ENCODE peak calls at places on chromosomes 12 and 14, in ten cellular contexts. M is uterus, U is transverse colon, T is spleen, F is lower lobe of right lung, L is thyroid gland, G is Peyer's patch, H is adrenal gland, C is suprapubic skin, K is AG04450. B is an unnamed sample.

GRCh38 chr12:53058674-53059433 is 9.0 kb downstream of the TNS2 start:
- DNase-seq in M (no peak), U (no peak), T (peak), F (peak), L (no peak), G (no peak), H (no peak), C (peak), K (no peak), B (no peak)

GRCh38 chr12:90010089-90010488 is 301.5 kb upstream of the ATP2B1 start:
- DNase-seq in M (no peak), U (no peak), T (no peak), F (no peak), L (no peak), G (no peak), H (no peak), C (no peak), K (no peak), B (no peak)

GRCh38 chr12:76244298-76244697 is 103.9 kb downstream of the BBS10 start:
- DNase-seq in M (no peak), U (no peak), T (no peak), F (no peak), L (no peak), G (no peak), H (no peak), C (no peak), K (no peak), B (no peak)

GRCh38 chr14:68359862-68360552 is 432.9 kb downstream of the ZFP36L1 start:
- DNase-seq in M (peak), U (peak), T (no peak), F (peak), L (peak), G (no peak), H (no peak), C (no peak), K (no peak), B (no peak)

GRCh38 chr12:107468182-107468581 is 217.4 kb upstream of the PWP1 start:
- DNase-seq in M (no peak), U (no peak), T (peak), F (no peak), L (peak), G (no peak), H (peak), C (no peak), K (no peak), B (no peak)

GRCh38 chr14:38125484-38125912 is 82.2 kb upstream of the SSTR1 start:
- DNase-seq in M (no peak), U (no peak), T (peak), F (no peak), L (peak), G (no peak), H (no peak), C (no peak), K (no peak), B (no peak)

GRCh38 chr12:84601483-84601882 is 311.1 kb downstream of the SLC6A15 start:
- DNase-seq in M (no peak), U (no peak), T (no peak), F (no peak), L (no peak), G (no peak), H (no peak), C (no peak), K (no peak), B (no peak)

GRCh38 chr12:121038861-121039654 is at the start of gene OASL:
- DNase-seq in M (no peak), U (peak), T (peak), F (peak), L (peak), G (peak), H (no peak), C (no peak), K (no peak), B (peak)

GRCh38 chr14:103480595-103480994 is 42.0 kb downstream of the CKB start:
- DNase-seq in M (no peak), U (no peak), T (no peak), F (no peak), L (no peak), G (no peak), H (no peak), C (no peak), K (no peak), B (no peak)

GRCh38 chr12:46401703-46402102 is 29.1 kb upstream of the SLC38A2 start:
- DNase-seq in M (peak), U (peak), T (no peak), F (no peak), L (no peak), G (no peak), H (no peak), C (no peak), K (no peak), B (no peak)

DNA sequence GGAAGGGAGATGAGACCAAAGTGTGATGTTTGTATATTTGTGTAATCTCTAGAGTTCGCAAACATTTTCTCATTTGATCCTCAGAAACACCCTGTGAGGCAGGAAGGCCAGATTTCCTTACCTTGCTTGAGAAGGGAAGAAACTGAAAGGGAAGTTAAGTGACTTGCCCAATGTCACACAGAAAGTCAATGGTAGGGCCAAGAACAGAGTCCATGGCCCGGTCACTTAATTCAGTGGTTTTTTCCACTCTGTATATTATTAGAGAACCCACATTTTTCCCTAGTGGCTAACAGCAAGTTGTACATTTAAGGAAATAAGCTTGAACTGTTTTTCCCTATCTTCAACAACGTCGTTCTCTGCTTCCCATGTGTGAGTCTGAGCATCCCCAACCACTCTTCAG is 25.6 kb upstream of the CHPT1 start:
- DNase-seq in M (no peak), U (no peak), T (no peak), F (no peak), L (no peak), G (no peak), H (no peak), C (no peak), K (no peak), B (no peak)
- H3K4me3 ChIP-seq in M (no peak), U (no peak), T (no peak), F (no peak), L (no peak), G (no peak), H (no peak), C (no peak), K (no peak), B (no peak)

GRCh38 chr12:65278576-65279386 is at the start of gene MSRB3:
- DNase-seq in M (peak), U (peak), T (peak), F (peak), L (peak), G (no peak), H (peak), C (peak), K (peak), B (peak)
- TF ChIP-seq CTCF in M (no peak), U (no peak), T (no peak), F (peak), L (no peak), G (no peak), H (no peak), C (no peak), K (no peak), B (no peak)

GRCh38 chr14:23409966-23410635 is 2.0 kb upstream of the MYH6 start:
- DNase-seq in M (no peak), U (no peak), T (no peak), F (no peak), L (no peak), G (no peak), H (no peak), C (no peak), K (no peak), B (no peak)
- H3K4me3 ChIP-seq in M (no peak), U (no peak), T (no peak), F (no peak), L (no peak), G (no peak), H (no peak), C (no peak), K (no peak), B (no peak)

DNA sequence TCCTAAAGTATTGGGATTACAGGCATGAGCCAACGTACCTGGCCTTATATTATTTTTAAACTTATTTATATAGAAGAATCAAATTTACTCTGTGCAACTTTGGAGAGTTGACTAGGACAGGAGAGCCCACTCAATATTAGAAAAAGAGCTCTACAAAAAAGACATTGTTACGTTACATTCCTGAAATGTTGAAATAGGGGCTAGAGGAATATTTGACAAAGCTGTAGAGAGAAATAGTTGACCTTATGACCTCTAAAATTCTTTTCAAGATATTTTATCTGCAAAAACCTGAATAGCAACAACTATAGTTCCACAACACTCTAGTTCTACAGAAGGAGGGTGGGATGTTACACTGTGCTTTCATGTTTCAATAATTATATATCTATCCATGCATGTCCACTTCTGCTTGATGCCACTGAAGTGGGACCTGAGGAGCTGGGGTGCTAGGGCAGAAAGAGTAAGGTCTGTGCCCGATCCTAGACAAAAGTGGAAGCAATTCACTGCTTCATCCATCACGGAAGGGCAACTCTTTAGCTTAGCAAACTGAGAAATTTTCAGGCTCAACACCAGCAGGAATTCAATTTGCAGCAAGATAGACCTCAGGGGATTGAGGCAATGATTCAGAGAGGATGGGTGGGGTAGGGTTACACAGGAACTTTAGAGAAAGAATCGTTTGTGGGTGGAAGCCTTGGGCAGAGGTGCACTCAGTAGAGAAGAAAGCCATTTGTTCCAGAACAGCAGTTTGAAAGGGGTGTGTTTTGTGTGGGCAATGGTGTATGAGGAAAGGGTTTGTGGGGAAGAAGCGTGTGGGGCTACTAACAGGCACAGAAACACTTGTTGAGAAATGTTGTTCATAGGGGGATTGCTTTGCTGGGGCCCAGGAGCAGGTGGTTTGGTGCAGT is 16.0 kb upstream of the RNASE10 start:
- DNase-seq in M (no peak), U (no peak), T (no peak), F (no peak), L (no peak), G (no peak), H (no peak), C (no peak), K (no peak), B (no peak)
- TF ChIP-seq CTCF in M (no peak), U (no peak), T (no peak), F (no peak), L (no peak), G (no peak), H (no peak), C (no peak), K (no peak), B (no peak)

DNA sequence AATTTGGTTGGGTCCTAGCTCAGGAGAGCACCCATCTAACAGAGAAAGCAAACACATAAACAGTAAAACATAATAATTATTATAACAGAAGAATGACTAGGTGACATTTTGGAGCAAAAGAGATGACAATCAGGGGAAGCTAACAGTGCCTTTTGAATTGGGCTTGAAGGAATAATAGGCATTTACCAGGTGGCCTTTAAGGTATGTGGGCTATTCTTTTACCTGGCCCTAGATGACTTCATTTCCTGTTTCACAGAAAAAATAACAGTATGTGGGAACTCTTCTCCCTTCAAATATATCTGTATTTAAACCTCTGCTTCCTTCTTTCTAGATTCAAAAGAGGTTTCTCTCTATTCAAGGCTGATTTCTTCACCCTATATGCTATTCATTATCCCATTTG is 3.8 kb downstream of the IRAK4 start:
- DNase-seq in M (no peak), U (no peak), T (no peak), F (no peak), L (no peak), G (no peak), H (no peak), C (no peak), K (no peak), B (no peak)
- H3K4me3 ChIP-seq in M (no peak), U (no peak), T (no peak), F (no peak), L (no peak), G (no peak), H (no peak), C (no peak), K (no peak), B (no peak)

DNA sequence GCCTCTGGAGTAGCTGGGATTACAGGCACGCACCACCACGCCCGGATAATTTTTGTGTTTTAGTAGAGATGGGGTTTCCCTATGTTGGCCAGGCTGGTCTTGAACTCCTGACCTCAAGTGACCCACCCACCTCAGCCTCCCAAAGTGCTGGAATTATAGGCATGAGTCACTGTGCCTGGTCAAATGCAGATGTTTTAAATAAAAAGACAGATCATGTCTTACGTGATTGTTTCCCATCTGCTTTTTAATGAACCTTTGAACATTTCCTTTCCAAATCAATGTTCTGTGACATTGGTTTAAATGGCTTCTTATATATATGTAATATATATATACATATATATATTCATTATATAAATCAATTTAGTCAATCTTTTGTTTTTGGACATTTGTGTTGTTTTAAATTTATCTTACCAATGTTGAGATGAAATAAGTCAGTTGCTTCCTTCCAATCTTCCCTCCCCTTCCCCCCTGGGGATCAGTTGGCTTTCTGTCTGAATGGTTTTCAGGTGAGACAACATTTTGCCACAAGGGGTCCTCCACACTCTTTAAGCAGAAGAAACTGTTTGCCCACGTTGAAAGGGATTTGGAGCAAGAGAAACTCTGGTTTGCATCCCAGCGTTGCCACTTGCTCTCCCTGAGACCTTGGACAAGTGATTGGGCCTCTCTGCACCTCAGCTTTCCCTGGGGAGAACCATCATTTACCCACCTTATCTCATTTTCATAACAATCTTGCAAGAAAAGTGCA is 47.6 kb upstream of the RBM19 start:
- DNase-seq in M (no peak), U (no peak), T (no peak), F (no peak), L (no peak), G (no peak), H (no peak), C (no peak), K (peak), B (peak)
- TF ChIP-seq CTCF in M (no peak), U (no peak), T (no peak), F (no peak), L (no peak), G (no peak), H (no peak), C (no peak), K (peak), B (peak)

DNA sequence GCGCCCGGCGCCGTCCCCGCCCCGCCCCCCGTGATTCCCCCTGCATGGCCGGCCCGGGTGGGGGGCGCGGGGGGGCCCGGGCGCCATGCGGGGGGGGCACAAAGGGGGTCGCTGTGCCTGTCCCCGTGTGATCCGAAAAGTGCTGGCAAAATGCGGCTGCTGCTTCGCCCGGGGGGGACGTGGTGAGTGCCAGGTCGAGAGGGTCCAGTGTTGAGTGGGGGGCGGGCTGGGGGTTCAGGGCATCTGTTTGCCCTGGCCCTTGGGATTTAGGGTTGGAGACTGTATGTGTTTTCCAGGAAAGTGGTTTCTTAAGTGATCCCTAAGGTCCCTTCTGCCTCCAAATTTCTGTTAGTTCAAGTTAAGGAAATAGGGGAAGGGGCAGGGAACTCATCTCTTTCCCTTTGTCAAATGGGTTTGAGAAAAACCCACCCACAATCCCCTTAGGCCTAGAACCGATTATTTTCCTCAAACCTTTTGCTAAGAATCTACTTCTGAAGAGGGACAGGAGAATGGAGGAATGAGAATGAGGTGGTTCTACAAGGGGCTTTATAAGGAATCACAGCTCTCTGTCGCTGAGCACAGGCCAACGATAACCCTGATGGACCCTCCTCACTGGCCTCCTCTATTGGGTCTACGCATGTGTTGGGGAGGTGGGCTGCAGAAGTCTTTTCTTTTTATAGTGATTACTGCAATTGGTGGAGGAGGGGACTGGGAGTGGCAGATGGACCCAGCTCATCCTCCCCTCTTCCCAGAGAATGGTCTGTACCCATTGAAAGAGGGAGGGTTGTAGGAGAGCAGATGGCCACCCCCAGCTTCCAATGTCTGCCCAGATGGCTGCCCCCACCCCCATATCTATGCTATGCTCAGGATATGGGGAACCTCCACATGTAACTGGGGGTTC is 825 bp downstream of the ARHGEF25 start:
- DNase-seq in M (peak), U (no peak), T (no peak), F (no peak), L (no peak), G (no peak), H (no peak), C (no peak), K (no peak), B (no peak)
- H3K4me3 ChIP-seq in M (peak), U (peak), T (peak), F (peak), L (peak), G (peak), H (no peak), C (peak), K (peak), B (peak)

DNA sequence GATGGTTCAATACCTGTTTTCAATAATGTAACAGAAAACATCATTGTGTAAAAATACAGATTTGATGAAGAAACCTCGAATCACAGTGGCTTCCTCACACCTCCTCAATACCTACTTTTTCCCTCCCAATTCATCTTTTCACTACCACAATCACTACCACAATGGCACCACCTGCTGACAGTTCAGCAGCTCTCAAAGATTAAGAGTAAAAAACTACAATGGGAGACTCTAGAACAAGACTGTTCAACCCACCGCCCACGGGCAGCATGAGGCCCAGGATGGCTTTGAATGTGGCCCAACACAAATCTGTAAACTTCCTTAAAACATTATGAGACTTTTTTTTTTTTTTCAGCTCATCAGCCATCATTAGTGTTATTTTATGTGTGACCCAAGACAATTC is 15.2 kb downstream of the MED6 start:
- DNase-seq in M (no peak), U (no peak), T (no peak), F (no peak), L (no peak), G (no peak), H (no peak), C (no peak), K (no peak), B (no peak)
- TF ChIP-seq CTCF in M (no peak), U (no peak), T (no peak), F (no peak), L (no peak), G (no peak), H (no peak), C (no peak), K (peak), B (no peak)

GRCh38 chr12:29781176-29781575 is 2.6 kb downstream of the TMTC1 start:
- DNase-seq in M (no peak), U (no peak), T (no peak), F (no peak), L (no peak), G (no peak), H (no peak), C (no peak), K (no peak), B (no peak)
- H3K4me3 ChIP-seq in M (no peak), U (no peak), T (peak), F (peak), L (no peak), G (no peak), H (no peak), C (peak), K (peak), B (no peak)